ENCODE peak calls at places on chromosomes 6 and 20, in nine cellular contexts. H is small intestine, M is cardiac fibroblast, K is tibial artery, X is right lobe of liver, A is HCT116, D is Karpas-422, C is right cardiac atrium, T is fibroblast of the aortic adventitia. O is an unnamed sample.

GRCh38 chr6:22095886-22096285 is 200.9 kb downstream of the PRL start:
- DNase-seq in A (no peak), X (no peak), T (peak), C (no peak), H (no peak), K (no peak), D (no peak), M (peak), O (no peak)

GRCh38 chr20:39176457-39176856 is 214.3 kb downstream of the DHX35 start:
- DNase-seq in D (no peak), T (no peak), C (no peak), A (no peak), M (no peak), H (no peak), K (no peak), X (no peak), O (no peak)

GRCh38 chr6:4185419-4185818 is 50.0 kb upstream of the ECI2 start:
- DNase-seq in M (peak), D (no peak), H (no peak), K (no peak), T (no peak), C (no peak), A (no peak), X (no peak), O (no peak)

GRCh38 chr20:10674684-10675455 is 1.1 kb upstream of the JAG1 start:
- DNase-seq in X (peak), K (peak), A (peak), D (peak), M (peak), H (peak), C (peak), T (peak), O (peak)

GRCh38 chr20:53831812-53832211 is 238.2 kb upstream of the ZNF217 start:
- DNase-seq in C (no peak), X (no peak), T (no peak), A (no peak), K (no peak), M (no peak), H (no peak), D (no peak), O (no peak)

GRCh38 chr6:163661271-163661671 is 246.8 kb downstream of the QKI start:
- DNase-seq in T (no peak), K (no peak), C (peak), A (no peak), H (no peak), M (no peak), X (no peak), D (no peak), O (no peak)

GRCh38 chr20:53903652-53903987 is 166.8 kb downstream of the BCAS1 start:
- DNase-seq in D (no peak), T (peak), H (no peak), K (no peak), M (peak), C (no peak), A (no peak), X (no peak), O (no peak)

GRCh38 chr6:55704421-55704820 is 125.4 kb upstream of the HMGCLL1 start:
- DNase-seq in X (no peak), T (peak), H (no peak), K (no peak), C (no peak), A (no peak), D (no peak), M (peak), O (no peak)

GRCh38 chr6:82980086-82980485 is 85.6 kb downstream of the UBE3D start:
- DNase-seq in A (no peak), C (no peak), T (no peak), D (no peak), H (no peak), M (peak), K (no peak), X (no peak), O (no peak)

GRCh38 chr6:21349834-21350233 is 243.7 kb upstream of the SOX4 start:
- DNase-seq in C (no peak), M (no peak), H (no peak), A (no peak), T (no peak), K (no peak), D (no peak), X (no peak), O (no peak)

GRCh38 chr6:21271431-21272155 is 322.0 kb upstream of the SOX4 start:
- DNase-seq in H (no peak), K (no peak), T (no peak), D (no peak), X (no peak), C (no peak), A (no peak), M (no peak), O (no peak)

GRCh38 chr6:148881593-148882311 is 134.9 kb downstream of the UST start:
- DNase-seq in T (no peak), A (no peak), D (no peak), K (no peak), M (no peak), X (no peak), H (no peak), C (no peak), O (no peak)

GRCh38 chr6:169923468-169924464 is 172.3 kb downstream of the ERMARD start:
- DNase-seq in M (no peak), T (no peak), X (no peak), H (no peak), C (no peak), K (no peak), D (no peak), A (no peak), O (no peak)

DNA sequence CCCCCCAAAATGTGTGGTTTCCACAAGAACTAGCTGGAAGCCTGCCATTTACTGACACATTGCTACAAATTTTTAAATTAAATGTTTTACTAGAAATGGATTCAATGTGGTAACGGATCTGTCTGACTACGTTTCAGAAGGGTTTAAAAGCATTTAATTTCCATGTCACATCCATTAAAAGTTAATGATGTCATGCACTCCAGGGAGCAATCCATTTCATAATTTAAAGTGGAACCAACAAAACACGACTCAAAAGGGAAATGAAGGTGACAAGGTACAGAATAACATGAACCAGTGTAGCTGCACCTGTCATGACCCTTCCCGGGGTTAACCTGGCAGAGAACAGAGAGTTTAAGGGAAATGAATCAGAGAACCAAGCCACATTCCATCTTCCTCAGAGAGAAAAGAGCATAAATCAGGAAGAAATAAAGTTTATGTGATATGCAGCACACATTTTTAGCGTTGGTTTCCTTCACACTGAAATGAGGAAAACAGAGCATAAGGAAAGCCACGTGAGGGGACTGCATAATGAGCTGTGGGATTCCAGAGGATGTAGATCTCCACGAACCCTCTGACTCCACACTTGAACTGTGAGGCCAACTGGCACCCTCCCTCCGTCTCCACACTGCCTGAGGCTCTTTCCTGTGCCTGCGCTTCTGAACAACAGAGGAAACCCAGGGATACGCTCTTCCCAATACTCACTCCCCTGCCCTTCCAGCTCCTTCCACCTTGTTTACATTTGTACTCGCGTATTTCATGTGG is 170.3 kb upstream of the AHI1 start:
- DNase-seq in M (peak), C (peak), T (peak), A (no peak), D (no peak), K (no peak), X (no peak), H (no peak), O (peak)
- H3K4me3 ChIP-seq in M (no peak), C (no peak), T (peak), A (no peak), D (no peak), K (no peak), X (no peak), H (no peak), O (no peak)

GRCh38 chr6:156976144-156977088 is 199.2 kb downstream of the ARID1B start:
- DNase-seq in H (no peak), C (no peak), T (peak), A (no peak), K (no peak), D (peak), M (peak), X (no peak), O (no peak)
- H3K4me3 ChIP-seq in H (no peak), C (peak), T (peak), A (no peak), K (peak), D (peak), M (no peak), X (peak), O (peak)

DNA sequence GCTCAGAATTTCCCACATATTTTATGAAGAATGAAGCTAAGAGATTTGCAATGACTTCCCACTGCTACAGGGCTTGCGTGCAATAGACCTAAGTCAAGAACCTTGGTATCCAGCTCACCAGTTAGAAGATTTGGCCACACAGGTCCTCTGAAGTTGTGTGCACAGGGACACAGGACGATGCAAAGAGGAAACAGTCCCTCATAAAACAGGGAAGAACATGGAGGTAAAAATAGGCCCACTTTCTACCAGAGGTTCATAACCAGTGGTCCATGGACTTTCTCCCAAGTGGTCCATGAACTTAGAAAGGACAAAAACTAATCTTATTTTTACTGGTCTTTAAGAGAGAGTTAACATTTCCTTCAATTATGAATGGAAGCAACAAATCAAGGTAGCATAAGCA is 1.3 kb downstream of the ZKSCAN4 start:
- DNase-seq in K (no peak), M (no peak), D (peak), A (no peak), T (no peak), H (no peak), C (no peak), X (no peak), O (no peak)
- H3K4me3 ChIP-seq in K (peak), M (no peak), D (peak), A (peak), T (peak), H (no peak), C (peak), X (peak), O (peak)

GRCh38 chr20:30815577-30816181 is 441.8 kb upstream of the DEFB115 start:
- DNase-seq in K (no peak), D (no peak), T (no peak), M (no peak), C (peak), X (no peak), H (no peak), A (no peak), O (peak)

GRCh38 chr20:30812739-30813411 is 444.6 kb upstream of the DEFB115 start:
- DNase-seq in H (no peak), T (no peak), K (no peak), M (no peak), D (no peak), A (no peak), X (no peak), C (peak), O (peak)

GRCh38 chr20:30816182-30816645 is 441.2 kb upstream of the DEFB115 start:
- DNase-seq in K (no peak), A (no peak), C (peak), X (peak), H (no peak), D (no peak), M (peak), T (no peak), O (peak)

GRCh38 chr20:30811896-30812671 is 445.4 kb upstream of the DEFB115 start:
- DNase-seq in X (peak), A (no peak), K (no peak), T (peak), M (peak), C (peak), H (no peak), D (peak), O (peak)
- H3K4me3 ChIP-seq in X (no peak), A (no peak), K (no peak), T (peak), M (no peak), C (no peak), H (no peak), D (peak), O (no peak)

GRCh38 chr6:40948598-40948997 is 90.4 kb downstream of the UNC5CL start:
- DNase-seq in A (no peak), C (no peak), M (no peak), X (no peak), K (no peak), T (no peak), H (no peak), D (no peak), O (no peak)
- H3K4me3 ChIP-seq in A (no peak), C (no peak), M (no peak), X (no peak), K (no peak), T (no peak), H (no peak), D (no peak), O (no peak)

GRCh38 chr6:13358486-13358885 is 30.1 kb upstream of the TBC1D7 start:
- DNase-seq in K (no peak), T (no peak), A (no peak), C (no peak), X (no peak), D (no peak), H (no peak), M (no peak), O (no peak)

GRCh38 chr6:13355969-13356368 is 27.6 kb upstream of the TBC1D7 start:
- DNase-seq in K (no peak), D (peak), X (no peak), H (peak), T (no peak), M (no peak), A (no peak), C (no peak), O (no peak)

GRCh38 chr6:13355043-13355945 is 27.0 kb upstream of the TBC1D7 start:
- DNase-seq in C (no peak), H (peak), M (peak), X (no peak), K (no peak), D (peak), T (peak), A (peak), O (no peak)

GRCh38 chr6:13359287-13359686 is 30.9 kb upstream of the TBC1D7 start:
- DNase-seq in H (no peak), A (no peak), D (no peak), X (no peak), K (no peak), T (no peak), C (no peak), M (no peak), O (no peak)

DNA sequence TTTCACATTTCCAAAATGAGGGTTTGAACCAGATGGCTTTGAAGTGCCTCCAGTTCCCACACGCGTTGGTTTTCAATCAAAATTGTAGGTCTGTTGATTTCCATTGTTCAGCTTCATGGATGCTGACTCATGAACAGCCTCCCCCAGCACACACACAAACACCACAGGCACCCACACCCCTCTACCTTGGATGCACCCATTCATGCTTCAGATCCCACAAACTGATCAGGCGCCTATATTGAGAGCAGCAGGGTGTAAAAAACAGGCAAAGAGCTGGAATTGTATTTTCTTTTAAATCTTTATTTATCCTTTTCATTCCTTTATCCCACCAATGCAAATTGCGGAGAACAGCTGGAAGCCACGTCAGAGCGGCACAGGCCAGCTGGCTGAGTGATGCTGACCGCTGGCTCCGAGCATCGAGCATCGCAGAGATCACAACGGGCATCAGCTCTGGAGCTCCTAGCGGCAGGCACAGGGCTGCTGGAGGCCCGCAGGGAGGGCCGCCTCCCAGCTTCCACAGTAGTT is 29.3 kb upstream of the TBC1D7 start:
- DNase-seq in D (peak), M (peak), X (no peak), A (no peak), K (no peak), H (no peak), C (peak), T (peak), O (no peak)
- H3K4me3 ChIP-seq in D (peak), M (no peak), X (no peak), A (no peak), K (no peak), H (no peak), C (no peak), T (no peak), O (no peak)

GRCh38 chr20:44959082-44959895 is 908 bp downstream of the TOMM34 start:
- DNase-seq in T (peak), C (no peak), H (no peak), K (no peak), D (peak), A (no peak), X (no peak), M (peak), O (no peak)
- H3K4me3 ChIP-seq in T (peak), C (peak), H (peak), K (peak), D (peak), A (peak), X (peak), M (peak), O (peak)

GRCh38 chr20:37524221-37524700 is 3.2 kb downstream of the NNAT start:
- DNase-seq in M (no peak), X (no peak), C (no peak), D (no peak), K (no peak), A (no peak), H (peak), T (no peak), O (peak)

GRCh38 chr20:37524859-37525708 is 2.6 kb downstream of the BLCAP start:
- DNase-seq in D (no peak), A (no peak), C (no peak), X (no peak), H (peak), K (no peak), M (no peak), T (peak), O (peak)

GRCh38 chr20:37526238-37526838 is 1.3 kb downstream of the BLCAP start:
- DNase-seq in X (peak), T (peak), C (peak), H (peak), A (no peak), M (peak), K (peak), D (peak), O (peak)

GRCh38 chr20:37526839-37527637 is 638 bp downstream of the BLCAP start:
- DNase-seq in D (peak), K (no peak), H (peak), A (no peak), C (no peak), X (no peak), M (peak), T (peak), O (peak)

GRCh38 chr20:37525810-37526209 is 1.9 kb downstream of the BLCAP start:
- DNase-seq in K (no peak), T (no peak), X (no peak), A (no peak), H (peak), M (no peak), C (no peak), D (no peak), O (peak)
- H3K4me3 ChIP-seq in K (peak), T (peak), X (peak), A (peak), H (peak), M (peak), C (peak), D (peak), O (peak)

GRCh38 chr20:23047001-23047737 is 2.3 kb downstream of the THBD start:
- DNase-seq in K (no peak), M (no peak), T (no peak), H (no peak), X (no peak), C (no peak), D (no peak), A (no peak), O (no peak)
- H3K4me3 ChIP-seq in K (peak), M (peak), T (peak), H (peak), X (peak), C (peak), D (no peak), A (no peak), O (peak)

GRCh38 chr6:128494440-128494839 is 26.0 kb downstream of the PTPRK start:
- DNase-seq in K (no peak), M (peak), X (no peak), T (no peak), C (no peak), H (no peak), A (no peak), D (no peak), O (no peak)

GRCh38 chr6:128491041-128491642 is 29.3 kb downstream of the PTPRK start:
- DNase-seq in X (no peak), H (peak), T (peak), C (no peak), A (peak), K (no peak), D (no peak), M (peak), O (no peak)

GRCh38 chr6:128492386-128492785 is 28.0 kb downstream of the PTPRK start:
- DNase-seq in M (peak), H (no peak), X (no peak), D (no peak), A (no peak), T (no peak), K (no peak), C (no peak), O (no peak)

GRCh38 chr6:128493877-128494276 is 26.5 kb downstream of the PTPRK start:
- DNase-seq in C (no peak), K (no peak), H (no peak), D (no peak), X (no peak), T (no peak), M (no peak), A (no peak), O (no peak)

DNA sequence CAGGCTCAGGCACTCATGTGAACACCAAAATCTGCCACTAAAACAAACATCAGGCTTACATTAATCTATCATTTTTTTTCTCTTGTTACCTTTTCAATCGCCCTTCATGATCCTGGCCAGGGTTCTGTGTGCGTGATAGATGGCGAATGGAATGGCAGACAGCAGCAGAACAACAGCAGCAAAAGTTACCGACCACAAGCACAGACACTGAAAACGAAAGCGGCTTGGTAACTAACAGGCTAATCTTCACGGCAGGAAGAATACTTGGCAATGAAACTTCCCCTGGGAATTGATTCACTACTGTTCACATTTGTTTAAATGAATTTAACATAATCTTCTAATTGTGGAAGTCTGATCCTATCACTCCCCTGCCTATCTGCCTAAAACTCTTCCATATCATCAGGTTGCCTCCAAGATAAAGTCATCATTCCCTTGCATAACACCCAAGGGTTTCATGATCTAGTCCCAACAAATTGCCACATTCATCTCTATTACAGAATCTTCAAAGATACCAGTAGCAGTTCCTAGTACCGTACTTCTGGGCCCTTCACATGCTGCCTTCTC is 28.7 kb downstream of the PTPRK start:
- DNase-seq in T (peak), C (no peak), A (no peak), H (peak), D (no peak), M (peak), X (no peak), K (no peak), O (no peak)
- H3K4me3 ChIP-seq in T (peak), C (peak), A (peak), H (peak), D (no peak), M (peak), X (peak), K (peak), O (peak)